ENCODE peak calls at places on chromosomes 5 and 9, in nine cellular contexts. F is cardiac fibroblast, T is Panc1, X is breast epithelium, U is nephron progenitor cell, A is fibroblast of mammary gland, B is H1, J is MCF 10A, I is NB4. L is an unnamed sample.

GRCh38 chr5:9342161-9342787 is 203.6 kb downstream of the SEMA5A start:
- DNase-seq in U (no peak), X (no peak), J (no peak), B (no peak), I (no peak), T (no peak), F (no peak), A (no peak), L (no peak)

GRCh38 chr5:68612972-68613371 is 397.4 kb downstream of the PIK3R1 start:
- DNase-seq in U (no peak), A (no peak), T (no peak), B (no peak), X (no peak), I (no peak), J (no peak), F (no peak), L (no peak)

GRCh38 chr5:134510970-134511795 is 14.3 kb upstream of the JADE2 start:
- DNase-seq in U (no peak), J (peak), B (peak), X (peak), A (peak), F (peak), T (no peak), I (no peak), L (no peak)

GRCh38 chr5:137836997-137837396 is 30.7 kb upstream of the MYOT start:
- DNase-seq in U (no peak), F (peak), I (no peak), A (peak), X (no peak), J (no peak), T (no peak), B (no peak), L (no peak)

GRCh38 chr5:96743805-96744559 is 63.8 kb downstream of the ERAP1 start:
- DNase-seq in B (no peak), U (no peak), I (no peak), T (no peak), J (no peak), X (no peak), A (no peak), F (no peak), L (no peak)

GRCh38 chr5:32225445-32225844 is 51.3 kb upstream of the GOLPH3 start:
- DNase-seq in T (no peak), X (no peak), A (peak), I (no peak), B (no peak), U (no peak), J (peak), F (peak), L (no peak)

GRCh38 chr5:88819332-88819999 is 63.5 kb downstream of the MEF2C start:
- DNase-seq in A (no peak), F (no peak), B (no peak), T (no peak), J (no peak), I (no peak), U (no peak), X (no peak), L (no peak)

GRCh38 chr5:179974281-179974945 is 66.7 kb upstream of the TBC1D9B start:
- DNase-seq in U (no peak), A (no peak), T (no peak), B (no peak), I (no peak), J (no peak), F (no peak), X (no peak), L (no peak)

GRCh38 chr9:8374471-8374870 is 574.9 kb upstream of the DMAC1 start:
- DNase-seq in I (no peak), F (no peak), U (no peak), T (no peak), X (no peak), A (no peak), J (no peak), B (no peak), L (no peak)

GRCh38 chr9:116421006-116421538 is 266.0 kb upstream of the TRIM32 start:
- DNase-seq in B (no peak), A (peak), F (peak), T (no peak), J (peak), X (no peak), U (no peak), I (no peak), L (no peak)

GRCh38 chr9:128523199-128523925 is 18.8 kb downstream of the GLE1 start:
- DNase-seq in F (peak), U (peak), A (peak), T (no peak), I (no peak), B (no peak), X (no peak), J (peak), L (no peak)

GRCh38 chr9:71984388-71985069 is 73.1 kb downstream of the C9orf85 start:
- DNase-seq in X (no peak), A (peak), B (no peak), J (peak), U (no peak), F (peak), I (no peak), T (no peak), L (no peak)

GRCh38 chr9:73683862-73684591 is 532.4 kb downstream of the ANXA1 start:
- DNase-seq in A (peak), U (peak), B (peak), X (no peak), J (peak), T (peak), I (peak), F (peak), L (no peak)

GRCh38 chr9:16032799-16033198 is 480.0 kb downstream of the CCDC171 start:
- DNase-seq in F (peak), X (no peak), U (no peak), J (peak), T (no peak), B (no peak), I (no peak), A (peak), L (no peak)
- TF ChIP-seq CTCF in F (peak), X (no peak), U (peak), J (no peak), T (no peak), B (peak), I (peak), A (peak), L (no peak)

GRCh38 chr9:76378367-76379073 is 15.7 kb downstream of the RFK start:
- DNase-seq in X (no peak), U (no peak), I (no peak), B (no peak), T (no peak), A (no peak), F (peak), J (no peak), L (no peak)
- TF ChIP-seq CTCF in X (no peak), U (no peak), I (no peak), B (no peak), T (no peak), A (no peak), F (no peak), J (no peak), L (no peak)

DNA sequence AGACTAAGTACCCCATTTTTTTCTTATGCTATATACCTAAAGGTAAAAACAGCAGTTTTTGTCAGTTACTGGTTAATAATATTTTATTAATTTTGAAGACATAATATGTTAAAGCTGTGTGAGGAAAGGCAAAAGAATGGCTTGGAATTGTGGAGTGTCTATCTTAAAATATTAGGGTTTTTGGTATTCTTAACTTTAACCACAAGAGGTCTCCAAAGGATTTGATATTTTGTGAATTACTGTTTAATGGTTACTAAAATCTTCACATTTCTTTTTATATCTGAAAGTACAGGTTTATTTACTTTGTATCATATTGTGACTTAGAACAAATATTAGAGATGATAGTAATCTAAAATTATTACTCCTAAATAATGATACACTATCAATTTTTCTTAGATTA is 32.0 kb upstream of the DHFR start:
- DNase-seq in A (peak), B (no peak), X (no peak), U (no peak), T (no peak), F (peak), J (peak), I (peak), L (no peak)
- TF ChIP-seq CTCF in A (no peak), B (no peak), X (no peak), U (peak), T (no peak), F (peak), J (peak), I (no peak), L (peak)

GRCh38 chr9:135887585-135888050 is 19.7 kb downstream of the CAMSAP1 start:
- DNase-seq in J (no peak), I (peak), F (no peak), T (no peak), A (no peak), X (no peak), B (no peak), U (no peak), L (no peak)
- TF ChIP-seq CTCF in J (no peak), I (no peak), F (peak), T (no peak), A (no peak), X (no peak), B (peak), U (no peak), L (no peak)

DNA sequence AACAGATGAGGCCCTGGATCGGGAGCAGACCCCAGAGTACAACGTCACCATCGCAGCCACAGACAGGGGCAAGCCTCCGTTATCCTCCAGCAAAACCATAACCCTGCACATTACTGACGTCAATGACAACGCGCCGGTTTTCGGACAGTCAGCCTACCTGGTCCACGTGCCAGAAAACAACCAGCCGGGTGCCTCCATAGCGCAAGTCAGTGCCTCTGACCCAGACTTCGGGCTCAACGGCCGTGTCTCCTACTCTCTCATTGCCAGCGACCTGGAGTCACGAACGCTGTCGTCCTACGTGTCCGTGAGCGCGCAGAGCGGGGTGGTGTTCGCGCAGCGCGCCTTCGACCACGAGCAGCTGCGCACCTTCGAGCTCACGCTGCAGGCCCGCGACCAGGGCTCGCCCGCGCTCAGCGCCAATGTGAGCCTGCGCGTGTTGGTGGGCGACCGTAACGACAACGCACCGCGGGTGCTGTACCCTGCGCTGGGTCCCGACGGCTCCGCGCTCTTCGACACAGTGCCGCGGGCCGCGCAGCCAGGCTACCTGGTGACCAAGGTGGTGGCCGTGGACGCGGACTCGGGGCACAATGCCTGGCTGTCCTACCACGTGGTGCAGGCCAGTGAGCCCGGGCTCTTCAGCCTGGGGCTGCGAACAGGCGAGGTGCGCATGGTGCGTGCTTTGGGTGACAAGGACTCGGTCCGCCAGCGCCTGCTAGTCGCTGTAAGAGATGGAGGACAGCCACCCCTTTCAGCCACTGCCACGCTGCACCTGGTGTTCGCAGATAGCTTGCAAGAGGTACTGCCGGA is 1.6 kb upstream of the PCDHGA11 start:
- DNase-seq in F (no peak), U (no peak), X (no peak), A (no peak), B (no peak), I (no peak), T (no peak), J (no peak), L (no peak)
- TF ChIP-seq CTCF in F (no peak), U (no peak), X (no peak), A (no peak), B (no peak), I (no peak), T (no peak), J (no peak), L (no peak)

DNA sequence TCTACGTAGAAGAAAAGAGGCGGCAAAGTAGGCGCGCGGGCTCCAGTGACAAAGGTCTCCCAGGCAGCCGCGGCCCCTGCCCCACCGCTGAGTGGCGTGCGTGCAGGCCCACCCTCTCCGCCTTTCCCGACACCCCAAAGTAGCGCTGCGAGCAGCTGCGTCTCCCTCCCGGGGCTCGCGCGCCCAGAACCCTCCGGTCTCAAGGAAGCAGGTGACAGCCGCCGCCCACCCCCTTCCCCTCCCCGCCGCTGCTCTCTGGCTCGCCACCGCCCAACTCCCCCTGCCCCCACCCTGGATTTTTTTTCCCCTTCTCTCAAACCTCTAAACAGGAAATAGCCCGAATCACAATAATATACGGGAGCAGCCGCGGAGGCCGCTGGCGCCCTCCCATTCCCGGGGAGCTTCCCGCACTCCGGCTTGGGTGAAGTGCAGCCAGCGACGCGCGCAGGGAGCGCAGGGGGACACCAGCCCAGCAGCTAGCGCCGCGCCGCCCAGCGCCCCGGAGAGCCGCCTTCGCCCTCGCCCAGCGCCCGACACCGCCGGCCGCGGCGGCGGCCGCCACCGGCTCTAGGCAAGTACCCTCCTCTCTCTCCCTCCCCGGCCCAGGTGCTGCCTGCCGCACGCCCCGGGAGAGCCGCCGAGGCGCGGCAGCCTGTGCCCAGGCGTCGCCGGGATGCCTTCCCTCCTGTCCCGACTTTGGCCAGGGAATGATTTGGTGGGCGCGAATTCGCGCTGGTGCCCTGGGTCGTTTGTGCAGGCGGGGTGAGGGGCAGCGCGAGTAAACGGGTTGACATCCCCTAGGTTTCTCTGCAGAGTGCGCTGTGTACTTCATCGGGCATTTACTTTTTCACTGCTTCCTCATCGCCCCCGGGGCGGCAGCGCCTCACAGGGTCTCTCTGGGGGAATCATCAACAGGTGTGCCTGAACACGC is 52.7 kb upstream of the TJP2 start:
- DNase-seq in B (no peak), I (peak), T (no peak), F (peak), A (no peak), U (peak), J (peak), X (peak), L (peak)
- TF ChIP-seq CTCF in B (peak), I (no peak), T (no peak), F (no peak), A (no peak), U (no peak), J (no peak), X (no peak), L (no peak)

GRCh38 chr9:133793471-133793870 is 55.3 kb upstream of the SARDH start:
- DNase-seq in U (no peak), T (no peak), I (no peak), B (no peak), X (no peak), A (no peak), J (no peak), F (no peak), L (no peak)

GRCh38 chr9:133792721-133793470 is 54.7 kb upstream of the SARDH start:
- DNase-seq in B (no peak), I (peak), T (peak), F (peak), X (peak), A (peak), J (peak), U (peak), L (peak)

GRCh38 chr9:133788819-133789733 is 50.9 kb upstream of the SARDH start:
- DNase-seq in J (no peak), T (no peak), X (peak), U (no peak), A (no peak), F (no peak), I (no peak), B (no peak), L (no peak)

GRCh38 chr9:133791735-133792649 is 53.8 kb upstream of the SARDH start:
- DNase-seq in B (no peak), U (no peak), I (no peak), X (no peak), J (no peak), A (no peak), T (no peak), F (no peak), L (no peak)

GRCh38 chr9:133791069-133791468 is 52.9 kb upstream of the SARDH start:
- DNase-seq in X (no peak), J (no peak), A (no peak), F (no peak), B (no peak), T (no peak), I (no peak), U (no peak), L (no peak)
- TF ChIP-seq CTCF in X (no peak), J (no peak), A (no peak), F (no peak), B (no peak), T (no peak), I (no peak), U (no peak), L (no peak)

DNA sequence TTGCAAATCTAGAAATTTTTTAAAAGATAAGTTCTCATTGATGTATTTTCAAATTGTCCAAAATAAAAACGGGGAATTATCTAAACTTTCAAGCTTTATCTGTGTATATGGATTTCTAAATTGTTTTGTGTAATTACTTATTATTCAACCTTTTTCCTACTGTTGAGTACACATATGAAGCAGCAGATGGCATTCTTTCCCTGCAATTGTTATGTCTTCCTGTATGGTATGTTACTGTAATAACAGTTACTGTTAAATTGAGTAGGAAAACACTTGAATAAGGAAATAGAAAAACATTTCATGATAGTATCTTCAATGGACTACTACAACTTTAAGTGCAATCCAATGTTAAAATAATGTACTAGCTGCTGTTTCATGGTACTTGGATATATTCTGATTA is 124.8 kb downstream of the RANBP17 start:
- DNase-seq in F (peak), T (no peak), B (no peak), X (no peak), A (peak), J (peak), I (peak), U (no peak), L (no peak)
- TF ChIP-seq CTCF in F (peak), T (no peak), B (no peak), X (no peak), A (no peak), J (peak), I (no peak), U (no peak), L (peak)

GRCh38 chr5:169089343-169089742 is 211.6 kb downstream of the SLIT3 start:
- DNase-seq in I (no peak), B (no peak), J (no peak), X (no peak), A (no peak), F (no peak), T (no peak), U (no peak), L (no peak)
- TF ChIP-seq CTCF in I (no peak), B (peak), J (no peak), X (no peak), A (peak), F (no peak), T (peak), U (no peak), L (no peak)

L was measured in D721Med.